ENCODE peak calls at places on chromosomes 11 and 22, in nine cellular contexts. One of them, this sample, is unnamed.
A peak's percentile ranks its signal among the peaks of the same experiment; 100 is the strongest.

GRCh38 chr11:66316849-66317251 is at the start of gene CD248:
- DNase-seq in activated T-cell treated with anti-CD3 and anti-CD28 coated beads, Interleukin-2, amount 50 U/mL, for 72 hours: peak; percentile 31
- DNase-seq in right atrium auricular region: no peak
- DNase-seq in stimulated activated CD4-positive, alpha-beta T cell treated with anti-CD3 and anti-CD28 coated beads, Interleukin-1b, Interleukin-23, amount 100 ng/mL, for 24 hours: no peak
- DNase-seq in pons: no peak
- DNase-seq in fibroblast of the conjunctiva: peak; percentile 84
- DNase-seq in NCI-H1105: no peak
- DNase-seq in amniotic epithelial cell: peak; percentile 63
- DNase-seq in bronchial epithelial cell: no peak
- DNase-seq in this sample: no peak

GRCh38 chr11:81497202-81497804 is 1236.4 kb downstream of the FAM181B start:
- DNase-seq in amniotic epithelial cell: peak; percentile 20
- DNase-seq in activated T-cell treated with anti-CD3 and anti-CD28 coated beads, Interleukin-2, amount 50 U/mL, for 72 hours: peak; percentile 6
- DNase-seq in pons: peak; percentile 69
- DNase-seq in right atrium auricular region: no peak
- DNase-seq in bronchial epithelial cell: peak; percentile 38
- DNase-seq in stimulated activated CD4-positive, alpha-beta T cell treated with anti-CD3 and anti-CD28 coated beads, Interleukin-1b, Interleukin-23, amount 100 ng/mL, for 24 hours: no peak
- DNase-seq in NCI-H1105: peak; percentile 44
- DNase-seq in fibroblast of the conjunctiva: peak; percentile 6
- DNase-seq in this sample: no peak

GRCh38 chr11:20417771-20418170 is 30.3 kb downstream of the PRMT3 start:
- DNase-seq in fibroblast of the conjunctiva: no peak
- DNase-seq in stimulated activated CD4-positive, alpha-beta T cell treated with anti-CD3 and anti-CD28 coated beads, Interleukin-1b, Interleukin-23, amount 100 ng/mL, for 24 hours: no peak
- DNase-seq in activated T-cell treated with anti-CD3 and anti-CD28 coated beads, Interleukin-2, amount 50 U/mL, for 72 hours: no peak
- DNase-seq in amniotic epithelial cell: no peak
- DNase-seq in NCI-H1105: no peak
- DNase-seq in bronchial epithelial cell: no peak
- DNase-seq in pons: no peak
- DNase-seq in right atrium auricular region: no peak
- DNase-seq in this sample: no peak

GRCh38 chr22:42560781-42561180 is 7.0 kb downstream of the SERHL2 start:
- DNase-seq in stimulated activated CD4-positive, alpha-beta T cell treated with anti-CD3 and anti-CD28 coated beads, Interleukin-1b, Interleukin-23, amount 100 ng/mL, for 24 hours: no peak
- DNase-seq in bronchial epithelial cell: peak; percentile 6
- DNase-seq in NCI-H1105: no peak
- DNase-seq in amniotic epithelial cell: no peak
- DNase-seq in right atrium auricular region: no peak
- DNase-seq in activated T-cell treated with anti-CD3 and anti-CD28 coated beads, Interleukin-2, amount 50 U/mL, for 72 hours: peak; percentile 16
- DNase-seq in fibroblast of the conjunctiva: no peak
- DNase-seq in pons: no peak
- DNase-seq in this sample: peak; percentile 37

GRCh38 chr11:69480547-69481392 is 693 bp upstream of the LINC01488 start:
- DNase-seq in stimulated activated CD4-positive, alpha-beta T cell treated with anti-CD3 and anti-CD28 coated beads, Interleukin-1b, Interleukin-23, amount 100 ng/mL, for 24 hours: no peak
- DNase-seq in amniotic epithelial cell: no peak
- DNase-seq in bronchial epithelial cell: no peak
- DNase-seq in NCI-H1105: no peak
- DNase-seq in fibroblast of the conjunctiva: no peak
- DNase-seq in activated T-cell treated with anti-CD3 and anti-CD28 coated beads, Interleukin-2, amount 50 U/mL, for 72 hours: no peak
- DNase-seq in right atrium auricular region: no peak
- DNase-seq in pons: no peak
- DNase-seq in this sample: no peak

GRCh38 chr11:124800226-124800929 is at the start of gene MSANTD2:
- DNase-seq in activated T-cell treated with anti-CD3 and anti-CD28 coated beads, Interleukin-2, amount 50 U/mL, for 72 hours: peak; percentile 91
- DNase-seq in pons: peak; percentile 90
- DNase-seq in stimulated activated CD4-positive, alpha-beta T cell treated with anti-CD3 and anti-CD28 coated beads, Interleukin-1b, Interleukin-23, amount 100 ng/mL, for 24 hours: peak; percentile 50
- DNase-seq in fibroblast of the conjunctiva: peak; percentile 56
- DNase-seq in right atrium auricular region: peak; percentile 79
- DNase-seq in NCI-H1105: peak; percentile 85
- DNase-seq in amniotic epithelial cell: peak; percentile 83
- DNase-seq in bronchial epithelial cell: peak; percentile 24
- DNase-seq in this sample: peak; percentile 88

GRCh38 chr22:17807571-17808410 is 33.5 kb upstream of the BID start:
- DNase-seq in activated T-cell treated with anti-CD3 and anti-CD28 coated beads, Interleukin-2, amount 50 U/mL, for 72 hours: no peak
- DNase-seq in pons: no peak
- DNase-seq in amniotic epithelial cell: peak; percentile 67
- DNase-seq in bronchial epithelial cell: no peak
- DNase-seq in fibroblast of the conjunctiva: no peak
- DNase-seq in NCI-H1105: no peak
- DNase-seq in right atrium auricular region: no peak
- DNase-seq in stimulated activated CD4-positive, alpha-beta T cell treated with anti-CD3 and anti-CD28 coated beads, Interleukin-1b, Interleukin-23, amount 100 ng/mL, for 24 hours: no peak
- DNase-seq in this sample: no peak

GRCh38 chr22:20545681-20546521 is 38.5 kb downstream of the MED15 start:
- DNase-seq in activated T-cell treated with anti-CD3 and anti-CD28 coated beads, Interleukin-2, amount 50 U/mL, for 72 hours: no peak
- DNase-seq in pons: no peak
- DNase-seq in stimulated activated CD4-positive, alpha-beta T cell treated with anti-CD3 and anti-CD28 coated beads, Interleukin-1b, Interleukin-23, amount 100 ng/mL, for 24 hours: no peak
- DNase-seq in amniotic epithelial cell: no peak
- DNase-seq in right atrium auricular region: no peak
- DNase-seq in fibroblast of the conjunctiva: no peak
- DNase-seq in NCI-H1105: no peak
- DNase-seq in bronchial epithelial cell: no peak
- DNase-seq in this sample: no peak

GRCh38 chr22:50670914-50671538 is 1.6 kb upstream of the SHANK3 start:
- DNase-seq in NCI-H1105: no peak
- DNase-seq in stimulated activated CD4-positive, alpha-beta T cell treated with anti-CD3 and anti-CD28 coated beads, Interleukin-1b, Interleukin-23, amount 100 ng/mL, for 24 hours: no peak
- DNase-seq in pons: no peak
- DNase-seq in right atrium auricular region: peak; percentile 34
- DNase-seq in bronchial epithelial cell: no peak
- DNase-seq in fibroblast of the conjunctiva: no peak
- DNase-seq in activated T-cell treated with anti-CD3 and anti-CD28 coated beads, Interleukin-2, amount 50 U/mL, for 72 hours: no peak
- DNase-seq in amniotic epithelial cell: no peak
- DNase-seq in this sample: no peak

GRCh38 chr11:60942207-60942606 is 9.8 kb downstream of the SLC15A3 start:
- DNase-seq in fibroblast of the conjunctiva: no peak
- DNase-seq in amniotic epithelial cell: no peak
- DNase-seq in stimulated activated CD4-positive, alpha-beta T cell treated with anti-CD3 and anti-CD28 coated beads, Interleukin-1b, Interleukin-23, amount 100 ng/mL, for 24 hours: no peak
- DNase-seq in bronchial epithelial cell: no peak
- DNase-seq in right atrium auricular region: no peak
- DNase-seq in activated T-cell treated with anti-CD3 and anti-CD28 coated beads, Interleukin-2, amount 50 U/mL, for 72 hours: no peak
- DNase-seq in NCI-H1105: no peak
- DNase-seq in pons: no peak
- DNase-seq in this sample: no peak

GRCh38 chr22:41831383-41831782 is 1.5 kb upstream of the SREBF2 start:
- DNase-seq in bronchial epithelial cell: no peak
- DNase-seq in NCI-H1105: no peak
- DNase-seq in right atrium auricular region: no peak
- DNase-seq in activated T-cell treated with anti-CD3 and anti-CD28 coated beads, Interleukin-2, amount 50 U/mL, for 72 hours: no peak
- DNase-seq in amniotic epithelial cell: no peak
- DNase-seq in pons: peak; percentile 49
- DNase-seq in stimulated activated CD4-positive, alpha-beta T cell treated with anti-CD3 and anti-CD28 coated beads, Interleukin-1b, Interleukin-23, amount 100 ng/mL, for 24 hours: no peak
- DNase-seq in fibroblast of the conjunctiva: no peak
- DNase-seq in this sample: no peak

GRCh38 chr11:14971865-14972580 is at the start of gene CALCA:
- DNase-seq in NCI-H1105: no peak
- DNase-seq in stimulated activated CD4-positive, alpha-beta T cell treated with anti-CD3 and anti-CD28 coated beads, Interleukin-1b, Interleukin-23, amount 100 ng/mL, for 24 hours: no peak
- DNase-seq in activated T-cell treated with anti-CD3 and anti-CD28 coated beads, Interleukin-2, amount 50 U/mL, for 72 hours: no peak
- DNase-seq in right atrium auricular region: no peak
- DNase-seq in pons: no peak
- DNase-seq in fibroblast of the conjunctiva: no peak
- DNase-seq in bronchial epithelial cell: no peak
- DNase-seq in amniotic epithelial cell: no peak
- DNase-seq in this sample: no peak

GRCh38 chr22:18116634-18117033 is 6.0 kb downstream of the TUBA8 start:
- DNase-seq in NCI-H1105: no peak
- DNase-seq in amniotic epithelial cell: no peak
- DNase-seq in right atrium auricular region: no peak
- DNase-seq in fibroblast of the conjunctiva: no peak
- DNase-seq in pons: no peak
- DNase-seq in activated T-cell treated with anti-CD3 and anti-CD28 coated beads, Interleukin-2, amount 50 U/mL, for 72 hours: no peak
- DNase-seq in bronchial epithelial cell: no peak
- DNase-seq in stimulated activated CD4-positive, alpha-beta T cell treated with anti-CD3 and anti-CD28 coated beads, Interleukin-1b, Interleukin-23, amount 100 ng/mL, for 24 hours: no peak
- DNase-seq in this sample: no peak

GRCh38 chr22:43554694-43555365 is 143.0 kb downstream of the MPPED1 start:
- DNase-seq in NCI-H1105: no peak
- DNase-seq in bronchial epithelial cell: no peak
- DNase-seq in amniotic epithelial cell: no peak
- DNase-seq in activated T-cell treated with anti-CD3 and anti-CD28 coated beads, Interleukin-2, amount 50 U/mL, for 72 hours: no peak
- DNase-seq in fibroblast of the conjunctiva: no peak
- DNase-seq in right atrium auricular region: peak; percentile 16
- DNase-seq in stimulated activated CD4-positive, alpha-beta T cell treated with anti-CD3 and anti-CD28 coated beads, Interleukin-1b, Interleukin-23, amount 100 ng/mL, for 24 hours: no peak
- DNase-seq in pons: no peak
- DNase-seq in this sample: no peak

GRCh38 chr11:57905439-57905838 is 118.2 kb upstream of the OR9Q1 start:
- DNase-seq in right atrium auricular region: no peak
- DNase-seq in pons: no peak
- DNase-seq in activated T-cell treated with anti-CD3 and anti-CD28 coated beads, Interleukin-2, amount 50 U/mL, for 72 hours: no peak
- DNase-seq in NCI-H1105: no peak
- DNase-seq in stimulated activated CD4-positive, alpha-beta T cell treated with anti-CD3 and anti-CD28 coated beads, Interleukin-1b, Interleukin-23, amount 100 ng/mL, for 24 hours: no peak
- DNase-seq in bronchial epithelial cell: peak; percentile 85
- DNase-seq in fibroblast of the conjunctiva: no peak
- DNase-seq in amniotic epithelial cell: no peak
- DNase-seq in this sample: no peak

GRCh38 chr11:68159665-68160064 is 38.5 kb upstream of the CHKA start:
- DNase-seq in NCI-H1105: no peak
- DNase-seq in right atrium auricular region: no peak
- DNase-seq in pons: no peak
- DNase-seq in amniotic epithelial cell: no peak
- DNase-seq in fibroblast of the conjunctiva: no peak
- DNase-seq in stimulated activated CD4-positive, alpha-beta T cell treated with anti-CD3 and anti-CD28 coated beads, Interleukin-1b, Interleukin-23, amount 100 ng/mL, for 24 hours: no peak
- DNase-seq in bronchial epithelial cell: no peak
- DNase-seq in activated T-cell treated with anti-CD3 and anti-CD28 coated beads, Interleukin-2, amount 50 U/mL, for 72 hours: no peak
- DNase-seq in this sample: no peak

GRCh38 chr11:47917643-47918369 is 62.6 kb upstream of the PTPRJ start:
- DNase-seq in bronchial epithelial cell: peak; percentile 63
- DNase-seq in NCI-H1105: peak; percentile 90
- DNase-seq in right atrium auricular region: peak; percentile 97
- DNase-seq in pons: peak; percentile 57
- DNase-seq in activated T-cell treated with anti-CD3 and anti-CD28 coated beads, Interleukin-2, amount 50 U/mL, for 72 hours: no peak
- DNase-seq in stimulated activated CD4-positive, alpha-beta T cell treated with anti-CD3 and anti-CD28 coated beads, Interleukin-1b, Interleukin-23, amount 100 ng/mL, for 24 hours: no peak
- DNase-seq in fibroblast of the conjunctiva: peak; percentile 98
- DNase-seq in amniotic epithelial cell: peak; percentile 100
- DNase-seq in this sample: no peak

GRCh38 chr22:50105529-50106100 is 15.8 kb downstream of the MOV10L1 start:
- DNase-seq in right atrium auricular region: no peak
- DNase-seq in stimulated activated CD4-positive, alpha-beta T cell treated with anti-CD3 and anti-CD28 coated beads, Interleukin-1b, Interleukin-23, amount 100 ng/mL, for 24 hours: no peak
- DNase-seq in bronchial epithelial cell: peak; percentile 89
- DNase-seq in activated T-cell treated with anti-CD3 and anti-CD28 coated beads, Interleukin-2, amount 50 U/mL, for 72 hours: peak; percentile 22
- DNase-seq in fibroblast of the conjunctiva: no peak
- DNase-seq in NCI-H1105: no peak
- DNase-seq in amniotic epithelial cell: peak; percentile 55
- DNase-seq in pons: peak; percentile 53
- DNase-seq in this sample: peak; percentile 31

GRCh38 chr22:45208993-45209838 is 31.5 kb downstream of the KIAA0930 start:
- DNase-seq in pons: peak; percentile 81
- DNase-seq in stimulated activated CD4-positive, alpha-beta T cell treated with anti-CD3 and anti-CD28 coated beads, Interleukin-1b, Interleukin-23, amount 100 ng/mL, for 24 hours: peak; percentile 13
- DNase-seq in bronchial epithelial cell: peak; percentile 49
- DNase-seq in right atrium auricular region: no peak
- DNase-seq in NCI-H1105: peak; percentile 39
- DNase-seq in activated T-cell treated with anti-CD3 and anti-CD28 coated beads, Interleukin-2, amount 50 U/mL, for 72 hours: peak; percentile 59
- DNase-seq in fibroblast of the conjunctiva: peak; percentile 67
- DNase-seq in amniotic epithelial cell: peak; percentile 71
- DNase-seq in this sample: peak; percentile 48

GRCh38 chr11:65433657-65434056 is 11.1 kb downstream of the NEAT1 start:
- DNase-seq in pons: no peak
- DNase-seq in bronchial epithelial cell: no peak
- DNase-seq in fibroblast of the conjunctiva: no peak
- DNase-seq in NCI-H1105: no peak
- DNase-seq in stimulated activated CD4-positive, alpha-beta T cell treated with anti-CD3 and anti-CD28 coated beads, Interleukin-1b, Interleukin-23, amount 100 ng/mL, for 24 hours: no peak
- DNase-seq in activated T-cell treated with anti-CD3 and anti-CD28 coated beads, Interleukin-2, amount 50 U/mL, for 72 hours: no peak
- DNase-seq in right atrium auricular region: peak; percentile 46
- DNase-seq in amniotic epithelial cell: peak; percentile 21
- DNase-seq in this sample: no peak

GRCh38 chr22:33535937-33536875 is 384.1 kb downstream of the LARGE1 start:
- DNase-seq in pons: no peak
- DNase-seq in fibroblast of the conjunctiva: no peak
- DNase-seq in NCI-H1105: no peak
- DNase-seq in activated T-cell treated with anti-CD3 and anti-CD28 coated beads, Interleukin-2, amount 50 U/mL, for 72 hours: no peak
- DNase-seq in right atrium auricular region: no peak
- DNase-seq in amniotic epithelial cell: no peak
- DNase-seq in bronchial epithelial cell: no peak
- DNase-seq in stimulated activated CD4-positive, alpha-beta T cell treated with anti-CD3 and anti-CD28 coated beads, Interleukin-1b, Interleukin-23, amount 100 ng/mL, for 24 hours: no peak
- DNase-seq in this sample: no peak

GRCh38 chr22:21718492-21718891 is 17.1 kb downstream of the YPEL1 start:
- DNase-seq in right atrium auricular region: no peak
- DNase-seq in bronchial epithelial cell: peak; percentile 47
- DNase-seq in fibroblast of the conjunctiva: no peak
- DNase-seq in NCI-H1105: no peak
- DNase-seq in pons: no peak
- DNase-seq in stimulated activated CD4-positive, alpha-beta T cell treated with anti-CD3 and anti-CD28 coated beads, Interleukin-1b, Interleukin-23, amount 100 ng/mL, for 24 hours: no peak
- DNase-seq in activated T-cell treated with anti-CD3 and anti-CD28 coated beads, Interleukin-2, amount 50 U/mL, for 72 hours: no peak
- DNase-seq in amniotic epithelial cell: no peak
- DNase-seq in this sample: no peak

GRCh38 chr11:112334381-112334780 is 73.7 kb upstream of the PLET1 start:
- DNase-seq in fibroblast of the conjunctiva: no peak
- DNase-seq in amniotic epithelial cell: no peak
- DNase-seq in activated T-cell treated with anti-CD3 and anti-CD28 coated beads, Interleukin-2, amount 50 U/mL, for 72 hours: no peak
- DNase-seq in bronchial epithelial cell: peak; percentile 98
- DNase-seq in stimulated activated CD4-positive, alpha-beta T cell treated with anti-CD3 and anti-CD28 coated beads, Interleukin-1b, Interleukin-23, amount 100 ng/mL, for 24 hours: no peak
- DNase-seq in right atrium auricular region: no peak
- DNase-seq in pons: no peak
- DNase-seq in NCI-H1105: no peak
- DNase-seq in this sample: no peak

GRCh38 chr22:17785185-17786184 is 11.2 kb upstream of the BID start:
- DNase-seq in bronchial epithelial cell: peak; percentile 35
- DNase-seq in activated T-cell treated with anti-CD3 and anti-CD28 coated beads, Interleukin-2, amount 50 U/mL, for 72 hours: peak; percentile 74
- DNase-seq in amniotic epithelial cell: peak; percentile 22
- DNase-seq in NCI-H1105: peak; percentile 10
- DNase-seq in fibroblast of the conjunctiva: no peak
- DNase-seq in pons: no peak
- DNase-seq in right atrium auricular region: no peak
- DNase-seq in stimulated activated CD4-positive, alpha-beta T cell treated with anti-CD3 and anti-CD28 coated beads, Interleukin-1b, Interleukin-23, amount 100 ng/mL, for 24 hours: peak; percentile 56
- DNase-seq in this sample: peak; percentile 84

GRCh38 chr11:110835103-110835502 is 122.9 kb upstream of the ARHGAP20 start:
- DNase-seq in amniotic epithelial cell: peak; percentile 37
- DNase-seq in fibroblast of the conjunctiva: no peak
- DNase-seq in right atrium auricular region: no peak
- DNase-seq in stimulated activated CD4-positive, alpha-beta T cell treated with anti-CD3 and anti-CD28 coated beads, Interleukin-1b, Interleukin-23, amount 100 ng/mL, for 24 hours: no peak
- DNase-seq in activated T-cell treated with anti-CD3 and anti-CD28 coated beads, Interleukin-2, amount 50 U/mL, for 72 hours: no peak
- DNase-seq in bronchial epithelial cell: no peak
- DNase-seq in NCI-H1105: no peak
- DNase-seq in pons: no peak
- DNase-seq in this sample: no peak

GRCh38 chr11:68763926-68764657 is 12.8 kb upstream of the TESMIN start:
- DNase-seq in bronchial epithelial cell: no peak
- DNase-seq in stimulated activated CD4-positive, alpha-beta T cell treated with anti-CD3 and anti-CD28 coated beads, Interleukin-1b, Interleukin-23, amount 100 ng/mL, for 24 hours: no peak
- DNase-seq in pons: no peak
- DNase-seq in NCI-H1105: no peak
- DNase-seq in amniotic epithelial cell: no peak
- DNase-seq in activated T-cell treated with anti-CD3 and anti-CD28 coated beads, Interleukin-2, amount 50 U/mL, for 72 hours: no peak
- DNase-seq in fibroblast of the conjunctiva: no peak
- DNase-seq in right atrium auricular region: no peak
- DNase-seq in this sample: no peak

GRCh38 chr11:134762248-134763029 is 350.4 kb upstream of the B3GAT1 start:
- DNase-seq in NCI-H1105: no peak
- DNase-seq in stimulated activated CD4-positive, alpha-beta T cell treated with anti-CD3 and anti-CD28 coated beads, Interleukin-1b, Interleukin-23, amount 100 ng/mL, for 24 hours: no peak
- DNase-seq in bronchial epithelial cell: no peak
- DNase-seq in right atrium auricular region: peak; percentile 23
- DNase-seq in pons: no peak
- DNase-seq in fibroblast of the conjunctiva: no peak
- DNase-seq in activated T-cell treated with anti-CD3 and anti-CD28 coated beads, Interleukin-2, amount 50 U/mL, for 72 hours: no peak
- DNase-seq in amniotic epithelial cell: peak; percentile 28
- DNase-seq in this sample: no peak

GRCh38 chr11:82720267-82720666 is 13.4 kb downstream of the FAM181B start:
- DNase-seq in fibroblast of the conjunctiva: no peak
- DNase-seq in activated T-cell treated with anti-CD3 and anti-CD28 coated beads, Interleukin-2, amount 50 U/mL, for 72 hours: no peak
- DNase-seq in right atrium auricular region: no peak
- DNase-seq in bronchial epithelial cell: peak; percentile 22
- DNase-seq in amniotic epithelial cell: no peak
- DNase-seq in stimulated activated CD4-positive, alpha-beta T cell treated with anti-CD3 and anti-CD28 coated beads, Interleukin-1b, Interleukin-23, amount 100 ng/mL, for 24 hours: no peak
- DNase-seq in NCI-H1105: no peak
- DNase-seq in pons: no peak
- DNase-seq in this sample: no peak

This sample was measured in stimulated activated naive CD8-positive, alpha-beta T cell treated with anti-CD3 and anti-CD28 coated beads, Interleukin-15, Interleukin-2, amounts not matched to agents 100 U/mL and 50 U/mL, for 24 hours.